ENCODE peak calls at places on chromosomes 7 and 10, in five cellular contexts. D, Y, B, C and A are unnamed samples.

GRCh38 chr7:22969010-22969431 is 44.9 kb downstream of the HYCC1 start:
- DNase-seq in D (no peak), Y (no peak), B (no peak), C (no peak), A (no peak)

GRCh38 chr7:4052126-4052525 is 630.0 kb upstream of the FOXK1 start:
- DNase-seq in D (no peak), Y (no peak), B (no peak), C (no peak), A (no peak)

GRCh38 chr7:636396-636795 is 90.1 kb upstream of the DNAAF5 start:
- DNase-seq in D (peak; percentile 11), Y (peak; percentile 27), B (no peak), C (no peak), A (no peak)

GRCh38 chr10:95335933-95336699 is 45.3 kb upstream of the PDLIM1 start:
- DNase-seq in D (no peak), Y (no peak), B (no peak), C (no peak), A (no peak)

GRCh38 chr10:109504401-109504800 is 418.9 kb downstream of the XPNPEP1 start:
- DNase-seq in D (no peak), Y (no peak), B (no peak), C (no peak), A (no peak)

GRCh38 chr10:129525408-129525807 is 58.4 kb downstream of the MGMT start:
- DNase-seq in D (no peak), Y (no peak), B (peak; percentile 15), C (no peak), A (no peak)

GRCh38 chr7:35753761-35754603 is 46.9 kb upstream of the SEPTIN7 start:
- DNase-seq in D (no peak), Y (no peak), B (no peak), C (peak; percentile 91), A (no peak)

GRCh38 chr10:132850896-132851295 is 64.9 kb upstream of the NKX6-2 start:
- DNase-seq in D (no peak), Y (peak; percentile 39), B (no peak), C (no peak), A (no peak)

GRCh38 chr10:43753397-43754061 is 104.8 kb upstream of the ZNF32 start:
- DNase-seq in D (no peak), Y (no peak), B (no peak), C (no peak), A (no peak)

GRCh38 chr10:115141254-115141653 is 48.1 kb downstream of the ATRNL1 start:
- DNase-seq in D (peak; percentile 28), Y (no peak), B (no peak), C (peak; percentile 3), A (no peak)

GRCh38 chr7:47470567-47471357 is 111.1 kb downstream of the TNS3 start:
- DNase-seq in D (peak; percentile 70), Y (peak; percentile 53), B (no peak), C (no peak), A (no peak)

GRCh38 chr7:12490105-12490688 is 80.3 kb upstream of the SCIN start:
- DNase-seq in D (peak; percentile 43), Y (no peak), B (peak; percentile 14), C (peak; percentile 30), A (no peak)

GRCh38 chr10:75098902-75099673 is 12.4 kb upstream of the SAMD8 start:
- DNase-seq in D (no peak), Y (no peak), B (no peak), C (no peak), A (no peak)

GRCh38 chr7:139618482-139619366 is 95.2 kb downstream of the CLEC2L start:
- DNase-seq in D (peak; percentile 61), Y (peak; percentile 64), B (peak; percentile 26), C (peak; percentile 14), A (peak; percentile 27)

GRCh38 chr10:114552050-114552449 is 106.0 kb downstream of the ABLIM1 start:
- DNase-seq in D (no peak), Y (no peak), B (no peak), C (no peak), A (no peak)

GRCh38 chr10:132110091-132110490 is 44.3 kb downstream of the JAKMIP3 start:
- DNase-seq in D (no peak), Y (peak; percentile 6), B (no peak), C (no peak), A (no peak)

GRCh38 chr10:48658243-48658888 is 26.3 kb upstream of the WDFY4 start:
- DNase-seq in D (peak; percentile 88), Y (peak; percentile 87), B (peak; percentile 39), C (peak; percentile 43), A (peak; percentile 84)

GRCh38 chr7:2373124-2373556 is 18.5 kb downstream of the EIF3B start:
- DNase-seq in D (no peak), Y (no peak), B (peak; percentile 24), C (no peak), A (no peak)

GRCh38 chr7:957418-958220 is 3.1 kb upstream of the ADAP1 start:
- DNase-seq in D (peak; percentile 60), Y (peak; percentile 42), B (no peak), C (no peak), A (no peak)

GRCh38 chr7:96233528-96234154 is 88.3 kb downstream of the SLC25A13 start:
- DNase-seq in D (no peak), Y (no peak), B (no peak), C (no peak), A (no peak)

GRCh38 chr7:130995252-130996081 is 261.5 kb upstream of the KLF14 start:
- DNase-seq in D (no peak), Y (no peak), B (peak; percentile 93), C (no peak), A (no peak)

GRCh38 chr10:21292763-21293517 is 232.5 kb downstream of the SKIDA1 start:
- DNase-seq in D (peak; percentile 81), Y (peak; percentile 54), B (peak; percentile 93), C (no peak), A (peak; percentile 70)

GRCh38 chr10:5540080-5540479 is 15.3 kb downstream of the CALML3 start:
- DNase-seq in D (no peak), Y (no peak), B (no peak), C (no peak), A (no peak)

GRCh38 chr7:117110480-117111315 is 157.4 kb downstream of the ST7 start:
- DNase-seq in D (no peak), Y (no peak), B (no peak), C (no peak), A (no peak)

GRCh38 chr7:69782917-69783684 is 184.8 kb downstream of the AUTS2 start:
- DNase-seq in D (no peak), Y (no peak), B (no peak), C (peak; percentile 34), A (no peak)

GRCh38 chr7:110839866-110840265 is 251.1 kb upstream of the LRRN3 start:
- DNase-seq in D (peak; percentile 28), Y (no peak), B (peak; percentile 1), C (no peak), A (no peak)

GRCh38 chr7:85928500-85928899 is 715.2 kb upstream of the GRM3 start:
- DNase-seq in D (no peak), Y (no peak), B (no peak), C (peak; percentile 10), A (no peak)